ENCODE peak calls at places on chromosomes 16 and 17, in nine cellular contexts. P is uterus, G is sigmoid colon, H is GM12878, N is tibial nerve, T is esophagus squamous epithelium, V is stomach, W is HCT116, U is adrenal gland. B is an unnamed sample.

GRCh38 chr17:81954131-81955057 is 6.6 kb downstream of the NOTUM start:
- DNase-seq in P (no peak), G (no peak), H (no peak), N (no peak), T (no peak), V (no peak), W (no peak), U (no peak), B (no peak)

GRCh38 chr17:31512796-31513195 is 121.3 kb downstream of the RAB11FIP4 start:
- DNase-seq in P (no peak), G (no peak), H (no peak), N (no peak), T (no peak), V (no peak), W (no peak), U (no peak), B (no peak)

GRCh38 chr17:83132251-83133081 is 53.1 kb downstream of the METRNL start:
- DNase-seq in P (peak), G (peak), H (no peak), N (no peak), T (no peak), V (no peak), W (no peak), U (peak), B (no peak)

GRCh38 chr17:81034168-81034777 is 678 bp upstream of the BAIAP2 start:
- DNase-seq in P (no peak), G (no peak), H (no peak), N (no peak), T (no peak), V (no peak), W (no peak), U (no peak), B (no peak)

GRCh38 chr17:9028171-9028570 is 6.9 kb downstream of the NTN1 start:
- DNase-seq in P (no peak), G (no peak), H (no peak), N (no peak), T (no peak), V (no peak), W (no peak), U (no peak), B (no peak)

GRCh38 chr16:27639588-27640276 is 89.8 kb downstream of the KATNIP start:
- DNase-seq in P (no peak), G (no peak), H (peak), N (peak), T (no peak), V (no peak), W (peak), U (peak), B (peak)

GRCh38 chr17:4161179-4161559 is 18.2 kb downstream of the CYB5D2 start:
- DNase-seq in P (no peak), G (no peak), H (no peak), N (peak), T (no peak), V (peak), W (no peak), U (peak), B (no peak)

GRCh38 chr17:9924735-9925191 is 19.7 kb upstream of the RCVRN start:
- DNase-seq in P (no peak), G (no peak), H (peak), N (peak), T (no peak), V (no peak), W (peak), U (peak), B (peak)

GRCh38 chr16:69514366-69514765 is 51.4 kb upstream of the NFAT5 start:
- DNase-seq in P (no peak), G (no peak), H (no peak), N (no peak), T (no peak), V (no peak), W (no peak), U (no peak), B (no peak)

GRCh38 chr17:18970582-18971480 is 18.9 kb downstream of the SLC5A10 start:
- DNase-seq in P (no peak), G (no peak), H (no peak), N (no peak), T (no peak), V (no peak), W (no peak), U (no peak), B (no peak)

GRCh38 chr17:14701901-14702300 is 401.0 kb downstream of the HS3ST3B1 start:
- DNase-seq in P (no peak), G (no peak), H (no peak), N (no peak), T (no peak), V (no peak), W (no peak), U (no peak), B (no peak)

GRCh38 chr16:10866196-10866976 is 10.6 kb upstream of the CIITA start:
- DNase-seq in P (no peak), G (no peak), H (no peak), N (no peak), T (no peak), V (no peak), W (no peak), U (no peak), B (no peak)

GRCh38 chr16:78504391-78504945 is 405.0 kb downstream of the WWOX start:
- DNase-seq in P (peak), G (peak), H (no peak), N (peak), T (no peak), V (peak), W (no peak), U (no peak), B (no peak)

GRCh38 chr16:10877472-10877946 is 507 bp downstream of the CIITA start:
- DNase-seq in P (no peak), G (no peak), H (no peak), N (no peak), T (no peak), V (no peak), W (no peak), U (no peak), B (no peak)

DNA sequence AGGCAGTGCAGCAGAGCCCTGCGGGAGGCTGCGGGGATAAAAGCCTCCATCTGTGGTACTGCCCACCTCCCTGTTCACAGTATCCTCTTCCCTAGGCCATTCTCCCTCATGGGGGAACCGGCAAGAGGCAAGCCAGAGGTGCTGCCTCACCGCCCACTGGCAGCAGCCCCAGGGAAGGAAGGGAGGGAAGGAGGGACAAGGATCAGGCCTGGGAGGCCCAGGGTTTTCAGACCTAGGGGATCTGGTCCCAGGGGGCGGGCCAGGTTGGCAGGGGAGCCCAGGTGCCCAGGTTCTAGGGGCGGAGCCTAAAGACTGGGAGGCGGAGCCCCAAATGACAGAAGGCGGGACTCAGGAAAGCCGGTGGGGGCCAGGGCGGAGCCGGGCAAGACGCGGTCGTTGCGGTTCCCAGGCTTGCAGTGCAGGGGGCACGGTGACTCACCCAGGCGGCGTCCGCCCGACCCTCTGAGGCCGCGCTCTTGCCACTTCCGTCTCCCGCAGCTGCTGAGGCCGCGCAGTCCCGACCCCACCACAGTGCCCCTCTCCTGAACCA is 3.0 kb upstream of the MTMR4 start:
- DNase-seq in P (no peak), G (no peak), H (no peak), N (no peak), T (no peak), V (no peak), W (no peak), U (no peak), B (no peak)
- TF ChIP-seq POLR2A in P (peak), G (peak), H (peak), N (peak), T (no peak), V (no peak), W (no peak), U (peak), B (no peak)

DNA sequence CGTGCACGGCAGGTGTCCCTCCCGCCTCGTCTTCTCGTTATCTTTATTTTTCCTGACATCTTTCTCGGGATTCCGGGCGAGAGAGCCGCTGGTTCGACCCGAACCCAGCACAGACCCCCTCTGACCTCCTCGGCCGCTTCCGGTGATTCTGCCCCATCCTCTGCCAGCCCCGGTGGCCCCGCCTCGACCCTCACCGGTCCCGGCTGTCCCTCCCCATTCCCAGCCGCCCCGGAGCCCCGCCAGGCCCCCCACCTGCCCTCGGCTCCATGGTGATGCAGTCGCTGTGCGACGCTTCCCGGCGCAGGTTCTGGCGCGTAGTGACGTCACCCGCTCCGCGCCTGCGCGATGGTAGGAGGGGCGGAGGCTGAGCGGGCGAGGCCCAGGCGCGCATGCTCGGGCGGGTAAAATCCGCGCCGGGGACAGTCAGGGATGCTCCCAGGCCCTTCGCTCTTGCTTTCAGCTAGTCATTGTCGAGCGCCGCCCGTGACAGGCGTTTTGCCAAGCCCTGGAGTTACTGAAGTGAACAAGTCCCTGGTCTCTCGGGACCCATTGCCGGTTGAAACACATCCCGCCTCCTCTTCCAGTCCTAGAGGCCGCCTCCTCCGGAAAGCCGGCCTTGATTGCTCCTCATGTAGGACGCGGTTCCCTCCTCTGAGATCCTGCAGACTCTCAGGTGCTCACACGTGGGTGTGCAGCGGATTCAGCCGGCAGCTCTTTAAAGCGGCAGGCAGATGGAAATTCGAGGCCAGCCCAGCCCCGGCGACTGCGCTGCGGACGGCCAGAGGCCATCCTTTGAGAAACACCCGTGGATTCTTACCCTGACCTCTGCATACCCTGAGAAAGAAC is at the start of gene MTHFSD:
- DNase-seq in P (peak), G (peak), H (peak), N (peak), T (peak), V (peak), W (peak), U (peak), B (peak)
- TF ChIP-seq POLR2A in P (peak), G (peak), H (peak), N (peak), T (peak), V (no peak), W (peak), U (peak), B (peak)

DNA sequence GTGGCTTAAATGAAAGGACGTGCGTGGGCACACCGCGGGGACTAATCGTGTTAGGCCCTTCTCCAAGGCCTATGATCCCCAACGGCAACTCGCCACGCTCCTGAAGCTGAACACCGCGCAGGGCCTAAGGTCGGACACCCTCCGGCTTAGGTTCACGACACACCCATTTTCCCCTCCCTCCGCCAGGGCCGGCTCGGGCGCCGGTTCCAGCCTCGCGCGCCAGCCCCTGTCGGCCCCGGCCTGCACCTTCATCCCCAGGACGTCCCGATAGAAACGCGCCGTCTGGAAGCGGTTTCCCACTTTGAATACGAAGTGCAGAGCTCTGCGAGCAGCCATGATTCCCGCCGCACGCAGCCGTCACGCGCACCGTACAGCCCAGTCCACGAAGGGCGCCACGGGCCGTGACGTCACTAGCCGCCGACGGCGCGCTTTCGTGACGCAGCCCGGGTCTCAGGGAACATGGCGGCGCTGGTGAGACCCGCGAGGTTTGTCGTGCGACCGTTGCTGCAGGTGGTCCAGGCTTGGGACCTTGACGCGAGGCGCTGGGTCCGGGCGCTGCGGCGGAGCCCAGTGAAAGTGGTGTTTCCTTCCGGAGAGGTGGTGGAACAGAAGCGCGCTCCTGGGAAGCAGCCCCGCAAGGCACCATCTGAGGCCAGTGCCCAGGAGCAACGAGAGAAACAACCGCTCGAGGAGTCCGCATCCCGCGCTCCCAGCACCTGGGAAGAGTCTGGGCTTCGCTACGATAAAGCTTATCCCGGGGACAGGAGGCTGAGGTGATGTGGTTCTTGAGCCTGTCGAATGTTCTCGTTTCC is at the start of the genes GLOD4 and MRM3:
- DNase-seq in P (peak), G (peak), H (peak), N (peak), T (peak), V (peak), W (peak), U (peak), B (peak)
- TF ChIP-seq POLR2A in P (peak), G (peak), H (peak), N (peak), T (peak), V (no peak), W (peak), U (peak), B (peak)

DNA sequence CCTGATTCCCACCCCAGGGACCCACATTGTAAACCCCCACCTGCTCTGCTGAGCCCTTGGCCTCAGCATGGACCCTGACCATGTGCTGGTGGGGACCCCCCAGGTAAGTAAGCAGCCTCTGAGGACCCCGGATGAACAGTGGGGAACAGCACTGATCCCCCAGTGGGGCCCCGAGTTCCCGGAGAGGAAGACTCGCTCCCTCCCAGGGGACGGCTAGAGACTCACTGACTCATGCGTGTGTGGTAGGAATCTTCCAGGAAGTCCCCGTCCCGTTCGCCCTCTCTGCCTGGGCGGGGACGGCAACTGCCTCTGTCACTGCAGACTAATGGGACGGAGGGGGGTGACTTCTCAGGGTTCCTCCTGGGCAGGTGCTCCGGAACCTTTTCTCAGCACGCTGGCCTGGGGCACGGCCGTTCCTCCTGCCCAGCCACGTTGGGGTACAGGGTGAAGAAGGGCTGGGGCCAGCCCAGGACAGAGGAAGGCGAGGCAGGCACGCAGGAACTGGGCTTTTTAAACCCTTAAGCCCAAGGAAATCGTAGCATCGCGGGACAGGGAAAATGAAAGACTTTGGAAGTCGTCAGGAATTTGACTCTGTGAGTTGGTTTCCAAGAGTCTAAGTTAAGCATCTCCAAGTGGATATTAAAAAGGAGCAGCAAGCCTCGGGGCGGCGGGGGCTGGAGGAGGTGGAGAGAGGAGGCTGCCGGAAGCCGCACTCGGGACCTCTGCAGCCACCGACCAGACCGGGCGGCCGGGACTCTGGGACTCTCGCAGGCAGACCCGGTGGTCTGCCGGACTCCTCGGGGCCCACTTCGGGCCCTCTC is 178.7 kb downstream of the SEC14L1 start:
- DNase-seq in P (peak), G (peak), H (no peak), N (peak), T (no peak), V (peak), W (peak), U (peak), B (no peak)
- TF ChIP-seq POLR2A in P (peak), G (peak), H (peak), N (no peak), T (peak), V (no peak), W (peak), U (peak), B (peak)

GRCh38 chr16:74667215-74667765 is 613 bp upstream of the RFWD3 start:
- DNase-seq in P (peak), G (peak), H (no peak), N (no peak), T (no peak), V (peak), W (no peak), U (peak), B (peak)

GRCh38 chr16:74666010-74666421 is 661 bp downstream of the RFWD3 start:
- DNase-seq in P (no peak), G (no peak), H (no peak), N (no peak), T (no peak), V (no peak), W (no peak), U (no peak), B (no peak)

GRCh38 chr16:74661064-74661463 is 5.6 kb downstream of the RFWD3 start:
- DNase-seq in P (no peak), G (no peak), H (no peak), N (no peak), T (no peak), V (no peak), W (no peak), U (peak), B (no peak)

GRCh38 chr16:74666425-74667214 is at the start of gene RFWD3:
- DNase-seq in P (peak), G (peak), H (peak), N (peak), T (peak), V (peak), W (peak), U (peak), B (peak)
- TF ChIP-seq POLR2A in P (no peak), G (peak), H (peak), N (no peak), T (peak), V (no peak), W (no peak), U (peak), B (peak)

B was measured in erythroblast.